ENCODE peak calls at places on chromosomes 4 and X, in six cellular contexts. H is HepG2, W is upper lobe of left lung, S is K562, G is GM12878, Z is HCT116. V is an unnamed sample.

GRCh38 chr4:52903273-52903672 is 41.2 kb downstream of the RASL11B start:
- ATAC-seq in W (no peak), G (no peak), S (no peak), H (no peak), Z (no peak), V (no peak)

GRCh38 chr4:119190354-119190753 is 22.2 kb upstream of the USP53 start:
- ATAC-seq in Z (no peak), G (no peak), W (no peak), S (no peak), H (no peak), V (no peak)

GRCh38 chr4:71501992-71502391 is 163.2 kb downstream of the SLC4A4 start:
- ATAC-seq in S (no peak), W (no peak), Z (no peak), H (no peak), G (no peak), V (no peak)

GRCh38 chrX:150566734-150567182 is 1.7 kb upstream of the MTM1 start:
- ATAC-seq in Z (no peak), S (no peak), W (no peak), H (no peak), G (no peak), V (no peak)

GRCh38 chr4:184030764-184031163 is 125.7 kb downstream of the STOX2 start:
- ATAC-seq in Z (no peak), S (no peak), W (no peak), G (no peak), H (no peak), V (no peak)

GRCh38 chrX:69504626-69505612 is 793 bp downstream of the NALF2 start:
- ATAC-seq in H (peak; percentile 33), G (no peak), W (peak; percentile 34), S (no peak), Z (no peak), V (no peak)

GRCh38 chr4:159593157-159593556 is 490.3 kb downstream of the RAPGEF2 start:
- ATAC-seq in W (no peak), Z (no peak), G (no peak), H (no peak), S (no peak), V (no peak)

GRCh38 chrX:134416106-134416505 is 43.9 kb upstream of the HPRT1 start:
- ATAC-seq in H (no peak), Z (no peak), S (no peak), G (no peak), W (no peak), V (no peak)

GRCh38 chrX:151723156-151723760 is 7.4 kb downstream of the FATE1 start:
- ATAC-seq in G (no peak), S (no peak), Z (no peak), W (no peak), H (no peak), V (peak; percentile 22)

GRCh38 chr4:152606800-152607577 is 71.1 kb upstream of the FBXW7 start:
- ATAC-seq in H (no peak), Z (no peak), S (no peak), W (no peak), G (no peak), V (no peak)

GRCh38 chr4:105272002-105272401 is 125.3 kb downstream of the TET2 start:
- ATAC-seq in H (no peak), Z (no peak), W (no peak), S (no peak), G (no peak), V (no peak)

GRCh38 chr4:71261633-71262121 is 77.1 kb upstream of the SLC4A4 start:
- ATAC-seq in G (peak; percentile 6), H (no peak), Z (no peak), W (no peak), S (no peak), V (no peak)

GRCh38 chr4:149997881-149998421 is 80.3 kb upstream of the DCLK2 start:
- ATAC-seq in H (peak; percentile 77), G (peak; percentile 64), S (peak; percentile 66), Z (peak; percentile 63), W (no peak), V (no peak)

GRCh38 chr4:146790515-146790914 is 151.8 kb downstream of the POU4F2 start:
- ATAC-seq in W (no peak), S (no peak), H (no peak), Z (no peak), G (no peak), V (no peak)

GRCh38 chr4:102438873-102439614 is 62.1 kb upstream of the NFKB1 start:
- ATAC-seq in H (no peak), G (no peak), W (peak; percentile 85), S (peak; percentile 36), Z (no peak), V (peak; percentile 90)

DNA sequence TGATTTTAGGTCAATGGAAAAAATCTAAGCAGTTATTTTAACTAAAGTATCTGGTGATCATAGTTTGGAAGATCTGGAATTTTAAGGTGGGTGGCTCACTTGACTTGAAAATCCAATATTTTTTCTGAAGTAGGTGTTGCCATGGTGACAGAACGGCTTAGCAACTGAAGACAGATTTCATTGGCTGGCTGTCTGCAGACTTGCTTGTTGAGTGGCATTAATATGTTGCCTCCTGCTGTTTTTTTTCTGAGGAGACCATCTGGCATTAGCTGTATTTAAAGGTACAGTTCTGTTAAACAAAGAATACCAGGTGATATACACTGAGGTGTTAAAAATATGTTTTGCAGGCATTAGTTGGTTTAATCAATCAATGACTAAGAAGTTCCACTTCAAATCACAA is 19.8 kb downstream of the CPE start:
- ATAC-seq in G (peak; percentile 48), Z (peak; percentile 64), H (no peak), S (no peak), W (no peak), V (no peak)
- TF ChIP-seq POLR2AphosphoS5 in G (no peak), Z (no peak), H (no peak), S (no peak), W (no peak), V (no peak)

DNA sequence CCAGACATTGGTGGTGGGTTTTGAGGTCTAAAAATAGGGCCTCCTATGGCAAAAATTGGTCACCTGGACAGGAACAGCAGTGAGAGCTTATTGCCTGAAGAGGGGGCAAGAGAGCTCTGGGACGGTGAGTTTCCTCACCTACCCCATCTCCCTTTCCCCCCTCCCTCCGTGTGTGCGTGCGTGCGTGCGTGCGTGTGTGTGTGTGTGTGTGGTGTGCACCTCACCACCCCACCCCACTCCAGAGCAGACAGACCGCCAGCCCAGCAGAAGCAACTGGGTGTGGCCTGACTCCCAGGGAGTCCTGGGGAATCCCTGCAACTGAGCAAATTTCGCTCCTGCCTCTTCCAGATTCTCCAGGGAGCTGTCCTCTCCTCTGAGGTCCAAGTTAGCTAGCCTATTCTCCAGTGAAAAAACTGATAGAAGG is 44.7 kb downstream of the PRPS1 start:
- ATAC-seq in W (peak; percentile 60), S (peak; percentile 62), H (peak; percentile 76), G (peak; percentile 61), Z (peak; percentile 75), V (peak; percentile 58)
- TF ChIP-seq POLR2A in W (peak; percentile 67), S (no peak), H (no peak), G (no peak), Z (no peak), V (peak; percentile 31)

GRCh38 chr4:1349359-1350168 is 2.6 kb downstream of the UVSSA start:
- ATAC-seq in S (no peak), G (no peak), H (no peak), W (no peak), Z (no peak), V (no peak)

GRCh38 chr4:1351854-1352633 is 5.0 kb downstream of the UVSSA start:
- ATAC-seq in W (peak; percentile 52), Z (peak; percentile 56), G (peak; percentile 71), H (peak; percentile 60), S (peak; percentile 63), V (peak; percentile 22)

GRCh38 chr4:1348746-1349145 is 1.7 kb downstream of the UVSSA start:
- ATAC-seq in S (no peak), G (no peak), W (no peak), H (no peak), Z (no peak), V (no peak)

GRCh38 chr4:1348014-1348513 is 1.1 kb downstream of the UVSSA start:
- ATAC-seq in G (no peak), W (no peak), S (no peak), H (no peak), Z (no peak), V (no peak)

GRCh38 chr4:1350169-1350520 is 3.1 kb downstream of the UVSSA start:
- ATAC-seq in S (no peak), Z (no peak), H (no peak), G (no peak), W (no peak), V (no peak)
- H3K27ac ChIP-seq in S (no peak overlapping the region), Z (no peak overlapping the region), H (no peak overlapping the region), G (no peak overlapping the region), W (no peak overlapping the region), V (no peak overlapping the region)

DNA sequence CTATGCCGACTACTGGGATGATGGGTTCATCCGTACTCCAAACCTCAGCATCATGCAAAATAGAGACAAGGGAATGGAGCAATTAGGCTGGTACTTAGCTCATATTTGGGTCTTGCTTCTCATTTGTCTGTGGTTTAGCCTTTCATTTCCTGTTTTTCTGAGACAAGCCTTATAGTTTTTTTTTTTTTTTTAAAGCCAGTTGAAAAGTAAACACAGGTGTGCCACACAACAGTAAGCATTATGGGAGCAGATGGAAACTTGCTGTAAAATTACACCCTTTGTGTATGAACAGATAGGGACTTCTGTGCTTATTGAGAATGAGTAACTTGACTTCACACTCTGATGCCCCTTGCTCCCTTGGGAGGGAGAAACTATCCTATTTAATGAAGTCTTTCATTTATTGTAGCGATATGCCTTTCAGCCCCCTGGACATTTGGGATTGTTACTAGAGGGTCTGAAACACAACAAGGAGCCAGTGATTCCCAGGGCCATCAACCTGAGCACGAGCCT is 13.7 kb downstream of the RASSF6 start:
- ATAC-seq in G (peak; percentile 77), H (no peak), Z (no peak), W (no peak), S (no peak), V (no peak)
- TF ChIP-seq POLR2AphosphoS5 in G (no peak), H (no peak), Z (no peak), W (no peak), S (no peak), V (no peak)

V was measured in gastroesophageal sphincter.